ENCODE peak calls at places on chromosome 2, in four cellular contexts. V is K562, K is HepG2, E is SK-N-SH. L is an unnamed sample.

GRCh38 chr2:182302174-182302573 is 124.7 kb downstream of the PDE1A start:
- DNase-seq in V (no peak), K (no peak), E (no peak), L (no peak)

GRCh38 chr2:137675584-137676327 is 288.5 kb upstream of the HNMT start:
- DNase-seq in V (no peak), K (no peak), E (no peak), L (no peak)

GRCh38 chr2:50444286-50444685 is 587.6 kb downstream of the NRXN1 start:
- DNase-seq in V (no peak), K (no peak), E (no peak), L (no peak)

GRCh38 chr2:120289221-120289906 is 36.7 kb downstream of the RALB start:
- DNase-seq in V (no peak), K (no peak), E (no peak), L (no peak)

GRCh38 chr2:6791682-6792081 is 74.0 kb downstream of the CMPK2 start:
- DNase-seq in V (peak; percentile 30), K (no peak), E (no peak), L (no peak)

GRCh38 chr2:199792381-199792780 is 58.6 kb downstream of the FTCDNL1 start:
- DNase-seq in V (no peak), K (no peak), E (no peak), L (no peak)

GRCh38 chr2:205566556-205567061 is 115.7 kb upstream of the NRP2 start:
- DNase-seq in V (no peak), K (no peak), E (no peak), L (no peak)

GRCh38 chr2:11742317-11742701 is 4.1 kb upstream of the LPIN1 start:
- DNase-seq in V (peak; percentile 70), K (no peak), E (no peak), L (no peak)

GRCh38 chr2:28045676-28046351 is 155.3 kb downstream of the BABAM2 start:
- DNase-seq in V (no peak), K (no peak), E (no peak), L (no peak)

GRCh38 chr2:227509824-227510619 is 38.1 kb downstream of the AGFG1 start:
- DNase-seq in V (peak; percentile 19), K (peak; percentile 18), E (peak; percentile 55), L (peak; percentile 59)

GRCh38 chr2:63058149-63058741 is 7.6 kb downstream of the OTX1 start:
- DNase-seq in V (no peak), K (no peak), E (peak; percentile 47), L (no peak)

GRCh38 chr2:143603035-143603616 is 473.9 kb downstream of the ARHGAP15 start:
- DNase-seq in V (no peak), K (no peak), E (no peak), L (no peak)

GRCh38 chr2:200138386-200139184 is 167.9 kb upstream of the SPATS2L start:
- DNase-seq in V (no peak), K (no peak), E (no peak), L (no peak)

GRCh38 chr2:205771666-205772065 is 89.4 kb downstream of the NRP2 start:
- DNase-seq in V (no peak), K (no peak), E (no peak), L (no peak)

GRCh38 chr2:23912054-23912453 is 14.9 kb downstream of the ATAD2B start:
- DNase-seq in V (peak; percentile 31), K (no peak), E (no peak), L (peak; percentile 37)

GRCh38 chr2:235458839-235459273 is 35.0 kb upstream of the AGAP1 start:
- DNase-seq in V (peak; percentile 33), K (peak; percentile 55), E (no peak), L (no peak)

GRCh38 chr2:12813166-12813565 is 96.4 kb downstream of the TRIB2 start:
- DNase-seq in V (no peak), K (no peak), E (no peak), L (no peak)

DNA sequence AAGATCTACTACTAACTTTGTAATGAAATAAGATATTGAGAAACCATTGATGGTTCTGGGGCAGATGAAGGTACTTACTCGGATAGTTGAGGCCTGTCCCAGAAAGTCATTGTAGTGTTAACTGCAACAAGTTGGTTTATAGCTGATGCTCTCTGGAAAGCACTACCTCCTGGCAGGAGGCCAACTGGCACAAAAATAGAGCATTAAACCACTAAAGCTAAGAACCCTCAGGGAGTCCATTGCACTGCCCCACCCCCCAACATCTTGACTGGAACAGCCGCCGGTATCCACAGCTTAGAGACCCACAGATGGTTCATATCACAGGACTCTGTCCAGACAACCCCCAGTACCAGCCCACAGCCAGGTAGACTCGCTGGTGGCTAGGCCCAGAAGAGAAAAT is 552.4 kb upstream of the CRIM1 start:
- DNase-seq in V (no peak), K (no peak), E (no peak), L (no peak)
- TF ChIP-seq RAD21 in V (no peak), K (no peak), E (no peak), L (no peak)

DNA sequence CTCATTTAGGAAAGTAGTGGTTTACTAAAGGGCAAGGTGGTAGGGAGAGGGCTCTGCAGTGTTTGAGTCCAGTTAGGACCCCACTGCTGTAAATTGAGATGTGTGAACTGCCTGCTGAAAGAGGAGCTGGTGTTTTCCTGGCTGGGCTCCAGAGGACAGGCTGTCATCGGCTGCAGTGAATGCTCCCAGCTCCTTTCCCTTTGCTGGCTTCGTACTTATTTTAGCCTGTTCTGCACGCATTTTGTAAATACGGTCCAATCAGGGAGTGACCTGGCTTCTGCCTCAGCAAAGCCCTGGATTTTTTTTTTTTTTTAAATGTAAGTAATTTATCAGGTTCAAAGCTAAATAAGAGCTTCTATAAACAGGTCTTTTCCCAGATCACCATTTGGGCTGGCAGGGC is 37.5 kb downstream of the SLC4A3 start:
- DNase-seq in V (peak; percentile 54), K (no peak), E (no peak), L (no peak)
- TF ChIP-seq ELF1 in V (no peak), K (no peak), E (no peak), L (no peak)

GRCh38 chr2:239548491-239548890 is 147.7 kb upstream of the HDAC4 start:
- DNase-seq in V (no peak), K (no peak), E (no peak), L (no peak)

GRCh38 chr2:239545741-239546392 is 145.0 kb upstream of the HDAC4 start:
- DNase-seq in V (no peak), K (no peak), E (no peak), L (no peak)

GRCh38 chr2:239544846-239545465 is 144.1 kb upstream of the HDAC4 start:
- DNase-seq in V (no peak), K (no peak), E (no peak), L (no peak)

GRCh38 chr2:239544141-239544800 is 143.5 kb upstream of the HDAC4 start:
- DNase-seq in V (no peak), K (no peak), E (no peak), L (no peak)

DNA sequence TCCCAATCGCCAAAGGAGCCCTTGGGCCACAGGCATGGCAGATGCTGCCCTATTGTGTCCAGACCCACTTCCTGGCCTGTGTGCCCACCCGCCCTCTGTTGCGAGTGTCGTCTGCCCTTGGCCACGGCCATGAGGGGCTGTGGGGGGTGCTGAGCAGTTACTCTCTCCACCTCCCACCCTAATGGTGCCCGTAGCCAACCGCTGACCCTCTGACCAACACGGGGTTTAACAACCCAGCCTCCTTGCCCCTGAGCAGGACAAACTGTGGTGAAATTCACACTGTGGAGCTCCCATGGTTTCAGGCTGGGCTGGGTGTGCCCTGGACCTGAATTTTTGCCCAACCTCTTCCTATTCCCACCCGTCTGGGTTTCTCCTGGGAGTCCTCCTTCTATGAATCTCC is 145.7 kb upstream of the HDAC4 start:
- DNase-seq in V (no peak), K (no peak), E (no peak), L (no peak)
- TF ChIP-seq RAD21 in V (no peak), K (no peak), E (no peak), L (no peak)

GRCh38 chr2:150109912-150110311 is 377.6 kb downstream of the RND3 start:
- DNase-seq in V (no peak), K (no peak), E (no peak), L (no peak)

GRCh38 chr2:150107816-150108215 is 379.7 kb downstream of the RND3 start:
- DNase-seq in V (no peak), K (no peak), E (no peak), L (no peak)

GRCh38 chr2:150109028-150109427 is 378.4 kb downstream of the RND3 start:
- DNase-seq in V (no peak), K (no peak), E (no peak), L (no peak)

DNA sequence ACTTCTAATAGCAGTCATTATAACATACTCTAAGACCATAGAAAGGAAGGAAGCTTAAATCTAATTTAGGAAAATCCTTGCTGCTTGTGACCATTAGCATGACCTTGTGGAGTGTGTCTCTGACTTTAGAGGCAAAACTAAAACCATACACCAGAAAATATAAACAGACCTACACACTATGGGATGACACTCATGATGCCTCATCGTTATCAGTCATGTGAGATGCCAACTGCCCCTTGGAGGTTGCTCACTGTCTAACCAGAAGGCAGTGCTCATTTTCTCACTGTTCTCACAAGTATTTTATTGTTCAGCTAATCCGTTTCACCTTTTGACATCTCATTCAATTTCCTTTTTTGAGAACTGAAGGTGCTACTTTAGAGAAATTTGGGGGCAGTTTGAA is 376.9 kb downstream of the RND3 start:
- DNase-seq in V (no peak), K (no peak), E (no peak), L (no peak)
- TF ChIP-seq ELF1 in V (no peak), K (no peak), E (no peak), L (no peak)

DNA sequence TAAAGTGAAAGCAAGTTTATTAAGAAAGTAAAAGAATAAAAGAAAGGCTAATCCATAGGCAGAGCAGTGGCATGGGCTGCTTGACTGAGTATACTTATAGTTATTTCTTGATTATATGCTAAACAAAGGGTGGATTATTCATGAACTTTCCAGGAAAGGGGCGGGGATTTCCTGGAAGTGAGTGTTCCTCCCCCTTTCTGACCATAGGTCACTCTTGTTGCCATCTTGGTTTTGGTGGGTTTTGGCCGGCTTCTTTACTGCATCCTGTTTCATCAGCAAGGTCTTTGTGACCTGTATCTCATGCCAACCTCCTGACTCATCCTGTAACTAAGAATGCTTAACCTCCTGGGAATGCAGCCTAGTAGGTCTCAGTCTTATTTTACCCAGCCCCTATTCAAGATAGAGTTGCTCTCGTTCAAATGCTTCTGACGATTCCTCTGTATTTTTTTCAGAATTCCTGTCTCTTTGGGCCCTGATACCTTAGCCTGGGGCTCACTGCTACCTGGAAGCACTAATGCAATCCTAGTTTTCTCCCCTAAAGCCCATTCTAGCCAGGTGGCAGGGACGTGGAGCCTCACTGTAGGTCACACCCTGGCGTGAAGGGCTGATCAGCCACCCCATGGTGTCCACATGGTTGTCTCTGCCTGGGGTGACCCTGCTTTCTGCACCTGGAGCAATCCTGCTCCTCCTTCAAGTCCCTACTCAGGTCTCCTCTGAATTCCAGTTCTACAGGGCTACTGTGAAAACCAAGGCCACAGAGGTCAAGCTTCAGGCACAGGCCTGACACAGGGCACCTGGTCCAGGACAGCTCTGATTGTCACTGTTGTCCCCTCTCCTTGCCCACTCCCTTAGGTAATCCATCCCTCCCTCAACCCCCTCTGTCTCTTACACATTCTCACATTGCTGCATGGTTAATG is 6.0 kb upstream of the SLC35F6 start:
- DNase-seq in V (peak; percentile 92), K (peak; percentile 92), E (peak; percentile 5), L (peak; percentile 95)
- TF ChIP-seq RAD21 in V (no peak), K (no peak), E (no peak), L (no peak)

DNA sequence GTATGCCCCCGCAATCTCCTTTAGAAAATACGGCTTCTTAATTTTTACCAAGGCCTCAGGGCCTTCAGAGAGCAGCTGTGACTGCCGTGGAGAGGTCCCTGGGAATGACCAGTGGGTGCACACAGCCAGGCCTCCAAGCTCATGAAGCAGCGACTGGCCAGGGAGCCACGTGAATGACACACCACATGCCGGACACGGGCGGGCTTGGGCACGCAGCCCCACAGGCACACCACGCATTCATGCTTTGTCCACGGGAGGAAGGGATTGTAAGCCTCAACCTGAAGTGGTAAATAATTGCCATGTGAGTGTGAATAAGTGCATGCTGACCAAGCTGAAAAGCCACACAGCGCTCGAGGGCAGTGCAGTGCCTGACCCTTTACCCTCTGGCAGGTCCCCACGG is 121.0 kb downstream of the EIPR1 start:
- DNase-seq in V (no peak), K (no peak), E (no peak), L (no peak)
- TF ChIP-seq ELF1 in V (no peak), K (no peak), E (no peak), L (no peak)